ENCODE peak calls at places on chromosomes 11 and 22, in nine cellular contexts. One of them, this sample, is unnamed.
A peak's percentile ranks its signal among the peaks of the same experiment; 100 is the strongest.

GRCh38 chr22:28896611-28897010 is 13.2 kb downstream of the ZNRF3 start:
- DNase-seq in endothelial cell of umbilical vein: no peak
- DNase-seq in Peyer's patch: no peak
- DNase-seq in spleen: no peak
- DNase-seq in sigmoid colon: no peak
- DNase-seq in IMR-90: no peak
- DNase-seq in breast epithelium: no peak
- DNase-seq in esophagus squamous epithelium: no peak
- DNase-seq in suprapubic skin: no peak
- DNase-seq in this sample: no peak

GRCh38 chr22:37784829-37785495 is 22.8 kb upstream of the GCAT start:
- DNase-seq in endothelial cell of umbilical vein: no peak
- DNase-seq in Peyer's patch: peak; percentile 88
- DNase-seq in spleen: no peak
- DNase-seq in sigmoid colon: no peak
- DNase-seq in IMR-90: no peak
- DNase-seq in breast epithelium: peak; percentile 72
- DNase-seq in esophagus squamous epithelium: no peak
- DNase-seq in suprapubic skin: no peak
- DNase-seq in this sample: no peak

GRCh38 chr22:25751174-25751581 is 9.2 kb downstream of the MYO18B start:
- DNase-seq in endothelial cell of umbilical vein: no peak
- DNase-seq in Peyer's patch: no peak
- DNase-seq in spleen: no peak
- DNase-seq in sigmoid colon: no peak
- DNase-seq in IMR-90: no peak
- DNase-seq in breast epithelium: no peak
- DNase-seq in esophagus squamous epithelium: no peak
- DNase-seq in suprapubic skin: no peak
- DNase-seq in this sample: no peak

GRCh38 chr22:24426436-24426835 is 963 bp upstream of the ADORA2A start:
- DNase-seq in endothelial cell of umbilical vein: no peak
- DNase-seq in Peyer's patch: no peak
- DNase-seq in spleen: no peak
- DNase-seq in sigmoid colon: no peak
- DNase-seq in IMR-90: no peak
- DNase-seq in breast epithelium: no peak
- DNase-seq in esophagus squamous epithelium: no peak
- DNase-seq in suprapubic skin: no peak
- DNase-seq in this sample: no peak

GRCh38 chr11:73340164-73340563 is 32.1 kb downstream of the ARHGEF17 start:
- DNase-seq in endothelial cell of umbilical vein: no peak
- DNase-seq in Peyer's patch: no peak
- DNase-seq in spleen: no peak
- DNase-seq in sigmoid colon: no peak
- DNase-seq in IMR-90: no peak
- DNase-seq in breast epithelium: no peak
- DNase-seq in esophagus squamous epithelium: no peak
- DNase-seq in suprapubic skin: no peak
- DNase-seq in this sample: no peak

GRCh38 chr22:48951836-48952235 is 875.8 kb downstream of the BRD1 start:
- DNase-seq in endothelial cell of umbilical vein: no peak
- DNase-seq in Peyer's patch: no peak
- DNase-seq in spleen: peak; percentile 53
- DNase-seq in sigmoid colon: peak; percentile 38
- DNase-seq in IMR-90: no peak
- DNase-seq in breast epithelium: no peak
- DNase-seq in esophagus squamous epithelium: no peak
- DNase-seq in suprapubic skin: no peak
- DNase-seq in this sample: no peak

GRCh38 chr11:78453140-78453935 is 35.7 kb upstream of the GAB2 start:
- DNase-seq in endothelial cell of umbilical vein: no peak
- DNase-seq in Peyer's patch: no peak
- DNase-seq in spleen: no peak
- DNase-seq in sigmoid colon: no peak
- DNase-seq in IMR-90: peak; percentile 34
- DNase-seq in breast epithelium: no peak
- DNase-seq in esophagus squamous epithelium: no peak
- DNase-seq in suprapubic skin: no peak
- DNase-seq in this sample: no peak

GRCh38 chr22:24106385-24107381 is 74.6 kb upstream of the SUSD2 start:
- DNase-seq in endothelial cell of umbilical vein: peak; percentile 5
- DNase-seq in Peyer's patch: no peak
- DNase-seq in spleen: no peak
- DNase-seq in sigmoid colon: no peak
- DNase-seq in IMR-90: no peak
- DNase-seq in breast epithelium: no peak
- DNase-seq in esophagus squamous epithelium: no peak
- DNase-seq in suprapubic skin: no peak
- DNase-seq in this sample: no peak

GRCh38 chr11:72851726-72852125 is 37.5 kb downstream of the ATG16L2 start:
- DNase-seq in endothelial cell of umbilical vein: no peak
- DNase-seq in Peyer's patch: no peak
- DNase-seq in spleen: no peak
- DNase-seq in sigmoid colon: no peak
- DNase-seq in IMR-90: no peak
- DNase-seq in breast epithelium: no peak
- DNase-seq in esophagus squamous epithelium: no peak
- DNase-seq in suprapubic skin: no peak
- DNase-seq in this sample: no peak

GRCh38 chr11:73350908-73351636 is 25.1 kb upstream of the RELT start:
- DNase-seq in endothelial cell of umbilical vein: peak; percentile 73
- DNase-seq in Peyer's patch: no peak
- DNase-seq in spleen: peak; percentile 88
- DNase-seq in sigmoid colon: peak; percentile 79
- DNase-seq in IMR-90: peak; percentile 84
- DNase-seq in breast epithelium: no peak
- DNase-seq in esophagus squamous epithelium: no peak
- DNase-seq in suprapubic skin: no peak
- DNase-seq in this sample: no peak

GRCh38 chr11:4881860-4882500 is at the start of gene OR51T1:
- DNase-seq in endothelial cell of umbilical vein: no peak
- DNase-seq in Peyer's patch: no peak
- DNase-seq in spleen: no peak
- DNase-seq in sigmoid colon: no peak
- DNase-seq in IMR-90: peak; percentile 40
- DNase-seq in breast epithelium: no peak
- DNase-seq in esophagus squamous epithelium: no peak
- DNase-seq in suprapubic skin: no peak
- DNase-seq in this sample: no peak

GRCh38 chr22:19721486-19722172 is 1.7 kb upstream of the GP1BB start:
- DNase-seq in endothelial cell of umbilical vein: no peak
- DNase-seq in Peyer's patch: no peak
- DNase-seq in spleen: no peak
- DNase-seq in sigmoid colon: no peak
- DNase-seq in IMR-90: no peak
- DNase-seq in breast epithelium: no peak
- DNase-seq in esophagus squamous epithelium: no peak
- DNase-seq in suprapubic skin: no peak
- DNase-seq in this sample: no peak

GRCh38 chr11:109945626-109946321 is 147.4 kb upstream of the ZC3H12C start:
- DNase-seq in endothelial cell of umbilical vein: no peak
- DNase-seq in Peyer's patch: no peak
- DNase-seq in spleen: no peak
- DNase-seq in sigmoid colon: no peak
- DNase-seq in IMR-90: no peak
- DNase-seq in breast epithelium: no peak
- DNase-seq in esophagus squamous epithelium: no peak
- DNase-seq in suprapubic skin: no peak
- DNase-seq in this sample: no peak

GRCh38 chr11:58788355-58789023 is 56.0 kb downstream of the GLYATL2 start:
- DNase-seq in endothelial cell of umbilical vein: peak; percentile 42
- DNase-seq in Peyer's patch: peak; percentile 49
- DNase-seq in spleen: no peak
- DNase-seq in sigmoid colon: no peak
- DNase-seq in IMR-90: peak; percentile 61
- DNase-seq in breast epithelium: no peak
- DNase-seq in esophagus squamous epithelium: no peak
- DNase-seq in suprapubic skin: no peak
- DNase-seq in this sample: no peak

GRCh38 chr11:79274636-79275315 is 166.1 kb downstream of the TENM4 start:
- DNase-seq in endothelial cell of umbilical vein: no peak
- DNase-seq in Peyer's patch: no peak
- DNase-seq in spleen: no peak
- DNase-seq in sigmoid colon: no peak
- DNase-seq in IMR-90: peak; percentile 77
- DNase-seq in breast epithelium: no peak
- DNase-seq in esophagus squamous epithelium: no peak
- DNase-seq in suprapubic skin: no peak
- DNase-seq in this sample: no peak

GRCh38 chr11:72752088-72752914 is at the start of gene ARAP1:
- DNase-seq in endothelial cell of umbilical vein: peak; percentile 64
- DNase-seq in Peyer's patch: peak; percentile 88
- DNase-seq in spleen: peak; percentile 96
- DNase-seq in sigmoid colon: peak; percentile 88
- DNase-seq in IMR-90: peak; percentile 59
- DNase-seq in breast epithelium: peak; percentile 65
- DNase-seq in esophagus squamous epithelium: peak; percentile 34
- DNase-seq in suprapubic skin: peak; percentile 88
- DNase-seq in this sample: no peak

GRCh38 chr11:17648528-17648927 is 70.8 kb upstream of the MYOD1 start:
- DNase-seq in endothelial cell of umbilical vein: no peak
- DNase-seq in Peyer's patch: no peak
- DNase-seq in spleen: no peak
- DNase-seq in sigmoid colon: no peak
- DNase-seq in IMR-90: no peak
- DNase-seq in breast epithelium: no peak
- DNase-seq in esophagus squamous epithelium: no peak
- DNase-seq in suprapubic skin: no peak
- DNase-seq in this sample: no peak

GRCh38 chr22:27377501-27377900 is 424.1 kb downstream of the MN1 start:
- DNase-seq in endothelial cell of umbilical vein: no peak
- DNase-seq in Peyer's patch: no peak
- DNase-seq in spleen: no peak
- DNase-seq in sigmoid colon: no peak
- DNase-seq in IMR-90: no peak
- DNase-seq in breast epithelium: no peak
- DNase-seq in esophagus squamous epithelium: no peak
- DNase-seq in suprapubic skin: no peak
- DNase-seq in this sample: no peak

GRCh38 chr22:48182036-48182435 is 1419.6 kb downstream of the TBC1D22A start:
- DNase-seq in endothelial cell of umbilical vein: no peak
- DNase-seq in Peyer's patch: no peak
- DNase-seq in spleen: no peak
- DNase-seq in sigmoid colon: no peak
- DNase-seq in IMR-90: no peak
- DNase-seq in breast epithelium: no peak
- DNase-seq in esophagus squamous epithelium: no peak
- DNase-seq in suprapubic skin: no peak
- DNase-seq in this sample: peak; percentile 84

DNA sequence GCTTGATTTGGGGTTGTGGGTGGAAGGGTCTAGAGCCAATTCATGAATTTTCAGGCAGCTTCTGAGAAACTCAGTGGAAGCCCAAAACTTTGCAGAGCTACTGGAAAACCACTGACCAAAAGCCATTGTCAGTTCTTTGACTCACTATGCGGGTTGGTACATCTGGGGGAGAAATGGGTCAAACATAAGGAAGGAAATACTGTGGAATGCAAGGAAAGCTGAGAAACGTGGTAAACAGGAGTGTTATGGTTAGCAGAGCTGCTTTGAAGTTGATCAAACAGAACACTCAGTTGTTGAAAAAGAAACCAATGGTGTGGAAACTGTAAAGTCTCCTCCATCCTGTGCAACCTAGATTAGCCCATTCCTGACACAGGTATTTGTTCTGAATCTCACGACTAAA is 6.3 kb upstream of the ABTB2 start:
- DNase-seq in endothelial cell of umbilical vein: no peak
- DNase-seq in Peyer's patch: no peak
- DNase-seq in spleen: no peak
- DNase-seq in sigmoid colon: no peak
- DNase-seq in IMR-90: no peak
- DNase-seq in breast epithelium: no peak
- DNase-seq in esophagus squamous epithelium: no peak
- DNase-seq in suprapubic skin: no peak
- DNase-seq in this sample: no peak
- H3K27me3 ChIP-seq in endothelial cell of umbilical vein: peaks cover 6% of the 10 kb centered on the region
- H3K27me3 ChIP-seq in Peyer's patch: no peaks in the 10 kb centered on the region
- H3K27me3 ChIP-seq in spleen: no peaks in the 10 kb centered on the region
- H3K27me3 ChIP-seq in sigmoid colon: no peaks in the 10 kb centered on the region
- H3K27me3 ChIP-seq in IMR-90: peaks cover 26% of the 10 kb centered on the region
- H3K27me3 ChIP-seq in breast epithelium: no peaks in the 10 kb centered on the region
- H3K27me3 ChIP-seq in esophagus squamous epithelium: peaks cover 48% of the 10 kb centered on the region
- H3K27me3 ChIP-seq in suprapubic skin: no peaks in the 10 kb centered on the region
- H3K27me3 ChIP-seq in this sample: no peaks in the 10 kb centered on the region

GRCh38 chr22:35352214-35353111 is 28.4 kb upstream of the HMOX1 start:
- DNase-seq in endothelial cell of umbilical vein: peak; percentile 46
- DNase-seq in Peyer's patch: no peak
- DNase-seq in spleen: peak; percentile 94
- DNase-seq in sigmoid colon: peak; percentile 88
- DNase-seq in IMR-90: no peak
- DNase-seq in breast epithelium: no peak
- DNase-seq in esophagus squamous epithelium: peak; percentile 52
- DNase-seq in suprapubic skin: peak; percentile 85
- DNase-seq in this sample: no peak
- TF ChIP-seq POLR2A in endothelial cell of umbilical vein: no peak
- TF ChIP-seq POLR2A in Peyer's patch: no peak
- TF ChIP-seq POLR2A in spleen: no peak
- TF ChIP-seq POLR2A in sigmoid colon: no peak
- TF ChIP-seq POLR2A in IMR-90: no peak
- TF ChIP-seq POLR2A in breast epithelium: no peak
- TF ChIP-seq POLR2A in esophagus squamous epithelium: no peak
- TF ChIP-seq POLR2A in suprapubic skin: no peak
- TF ChIP-seq POLR2A in this sample: no peak

DNA sequence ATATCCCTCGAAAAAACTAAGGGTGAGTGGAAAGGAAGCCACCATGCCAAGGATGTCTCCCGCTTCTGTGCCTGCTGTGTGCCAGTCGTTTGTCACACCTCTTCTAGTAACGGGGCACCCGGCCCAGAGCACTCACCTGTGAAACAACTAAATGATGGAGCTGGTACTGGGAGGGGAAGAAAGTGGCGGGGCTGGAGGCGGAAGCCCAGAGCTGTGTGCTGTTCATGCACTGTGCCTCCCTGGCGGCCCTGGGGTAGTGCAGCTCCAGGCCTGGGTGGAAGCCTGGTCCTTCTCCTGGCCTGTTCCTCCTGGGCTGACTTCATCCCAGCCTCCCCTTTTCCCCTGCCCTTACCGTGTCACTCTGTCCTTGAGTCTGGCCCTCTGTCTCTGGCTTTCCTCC is 130.2 kb downstream of the CEP164 start:
- DNase-seq in endothelial cell of umbilical vein: no peak
- DNase-seq in Peyer's patch: no peak
- DNase-seq in spleen: peak; percentile 66
- DNase-seq in sigmoid colon: no peak
- DNase-seq in IMR-90: no peak
- DNase-seq in breast epithelium: no peak
- DNase-seq in esophagus squamous epithelium: no peak
- DNase-seq in suprapubic skin: no peak
- DNase-seq in this sample: no peak
- TF ChIP-seq CTCF in endothelial cell of umbilical vein: no peak
- TF ChIP-seq CTCF in Peyer's patch: no peak
- TF ChIP-seq CTCF in spleen: no peak
- TF ChIP-seq CTCF in sigmoid colon: no peak
- TF ChIP-seq CTCF in IMR-90: no peak
- TF ChIP-seq CTCF in breast epithelium: no peak
- TF ChIP-seq CTCF in esophagus squamous epithelium: no peak
- TF ChIP-seq CTCF in suprapubic skin: no peak
- TF ChIP-seq CTCF in this sample: no peak

DNA sequence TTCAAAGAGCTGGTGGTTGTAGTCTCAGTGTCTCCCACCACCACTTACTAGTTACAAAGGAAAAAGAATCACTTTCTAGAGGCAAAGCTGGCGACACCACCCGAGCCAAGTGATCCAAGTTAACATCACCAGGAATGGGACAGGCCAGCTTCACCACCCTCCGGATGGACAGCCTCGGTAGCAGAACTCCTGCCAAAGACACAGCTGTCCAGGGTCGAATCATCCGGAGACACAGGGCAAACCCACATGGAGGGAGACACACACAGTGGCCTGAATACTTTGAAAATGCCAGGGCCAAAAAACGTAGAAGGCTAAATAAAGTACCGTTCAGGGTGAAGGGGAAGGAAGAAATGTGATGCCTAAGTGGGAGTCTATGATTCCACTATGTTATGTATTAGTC is 33.1 kb downstream of the KCNQ1 start:
- DNase-seq in endothelial cell of umbilical vein: no peak
- DNase-seq in Peyer's patch: no peak
- DNase-seq in spleen: no peak
- DNase-seq in sigmoid colon: no peak
- DNase-seq in IMR-90: no peak
- DNase-seq in breast epithelium: no peak
- DNase-seq in esophagus squamous epithelium: no peak
- DNase-seq in suprapubic skin: no peak
- DNase-seq in this sample: no peak
- H3K27me3 ChIP-seq in endothelial cell of umbilical vein: no peaks in the 10 kb centered on the region
- H3K27me3 ChIP-seq in Peyer's patch: no peaks in the 10 kb centered on the region
- H3K27me3 ChIP-seq in spleen: no peaks in the 10 kb centered on the region
- H3K27me3 ChIP-seq in sigmoid colon: peaks cover 22% of the 10 kb centered on the region
- H3K27me3 ChIP-seq in IMR-90: peaks cover 33% of the 10 kb centered on the region
- H3K27me3 ChIP-seq in breast epithelium: peaks cover 4% of the 10 kb centered on the region
- H3K27me3 ChIP-seq in esophagus squamous epithelium: peaks cover 9% of the 10 kb centered on the region
- H3K27me3 ChIP-seq in suprapubic skin: peaks cover 12% of the 10 kb centered on the region
- H3K27me3 ChIP-seq in this sample: no peaks in the 10 kb centered on the region

This sample was measured in vagina.